ENCODE peak calls at places on chromosomes 1 and 21, in five cellular contexts. V is NT2/D1; B is naive thymus-derived CD4-positive, alpha-beta T cell; H is lower lobe of right lung; F is endothelial cell of umbilical vein. X is an unnamed sample.

GRCh38 chr1:52994658-52995057 is 67.4 kb upstream of the PODN start:
- DNase-seq in V (no peak), H (no peak), F (no peak), B (no peak), X (no peak)

GRCh38 chr21:37219766-37220432 is 47.2 kb downstream of the VPS26C start:
- DNase-seq in V (no peak), F (no peak), B (peak; percentile 35), H (no peak), X (no peak)

GRCh38 chr1:2240251-2241156 is 12.4 kb downstream of the SKI start:
- DNase-seq in H (peak; percentile 96), F (no peak), V (no peak), B (no peak), X (peak; percentile 50)

GRCh38 chr1:14880456-14881316 is 272.9 kb upstream of the TMEM51 start:
- DNase-seq in F (no peak), H (no peak), B (no peak), V (no peak), X (no peak)

GRCh38 chr1:38489844-38490270 is 369.7 kb downstream of the RRAGC start:
- DNase-seq in F (peak; percentile 4), V (peak; percentile 97), H (no peak), B (no peak), X (peak; percentile 64)

GRCh38 chr1:110637475-110637874 is 31.3 kb upstream of the KCNA2 start:
- DNase-seq in B (no peak), F (no peak), V (no peak), H (no peak), X (no peak)

GRCh38 chr1:9371391-9371935 is 78.8 kb downstream of the SPSB1 start:
- DNase-seq in V (no peak), H (no peak), F (peak; percentile 95), B (no peak), X (no peak)

GRCh38 chr1:2327841-2328240 is 63.5 kb downstream of the MORN1 start:
- DNase-seq in V (no peak), H (no peak), B (no peak), F (no peak), X (no peak)

GRCh38 chr1:10724511-10724910 is 71.9 kb downstream of the CASZ1 start:
- DNase-seq in H (no peak), V (no peak), B (no peak), F (no peak), X (no peak)

GRCh38 chr1:30522031-30523004 is 201.1 kb downstream of the MATN1 start:
- DNase-seq in B (no peak), F (no peak), V (no peak), H (peak; percentile 55), X (peak; percentile 19)

GRCh38 chr1:6260961-6261614 is at the start of gene GPR153:
- DNase-seq in V (no peak), F (peak; percentile 15), B (no peak), H (no peak), X (peak; percentile 48)

GRCh38 chr1:201850053-201850397 is 21.1 kb downstream of the IPO9 start:
- DNase-seq in V (peak; percentile 9), F (peak; percentile 92), H (no peak), B (no peak), X (peak; percentile 26)

GRCh38 chr1:193183019-193183643 is 3.3 kb downstream of the B3GALT2 start:
- DNase-seq in H (no peak), B (peak; percentile 21), V (peak; percentile 47), F (peak; percentile 73), X (peak; percentile 68)

GRCh38 chr1:167798951-167799350 is 77.2 kb downstream of the MPZL1 start:
- DNase-seq in B (no peak), V (no peak), F (no peak), H (no peak), X (no peak)

GRCh38 chr21:40689816-40690215 is 157.1 kb downstream of the DSCAM start:
- DNase-seq in F (no peak), B (no peak), V (no peak), H (no peak), X (no peak)

GRCh38 chr1:154329551-154330131 is 4.3 kb downstream of the ATP8B2 start:
- DNase-seq in H (no peak), V (no peak), F (no peak), B (peak; percentile 38), X (peak; percentile 53)

GRCh38 chr1:95222629-95223028 is 11.4 kb upstream of the RWDD3 start:
- DNase-seq in V (no peak), F (no peak), B (no peak), H (no peak), X (no peak)

GRCh38 chr1:14352897-14353296 is 245.6 kb upstream of the KAZN start:
- DNase-seq in B (no peak), V (no peak), H (no peak), F (no peak), X (no peak)

GRCh38 chr1:184482113-184482512 is 95.3 kb downstream of the C1orf21 start:
- DNase-seq in B (no peak), V (no peak), H (no peak), F (no peak), X (no peak)

GRCh38 chr1:154434346-154435075 is 29.4 kb downstream of the IL6R start:
- DNase-seq in H (no peak), F (no peak), V (no peak), B (no peak), X (peak; percentile 36)

GRCh38 chr21:46096596-46096981 is 1.3 kb upstream of the COL6A2 start:
- DNase-seq in B (no peak), V (no peak), H (no peak), F (no peak), X (no peak)

GRCh38 chr1:116808476-116809180 is 54.4 kb downstream of the CD2 start:
- DNase-seq in B (no peak), V (no peak), H (no peak), F (no peak), X (no peak)

GRCh38 chr21:16588433-16588860 is 858.7 kb downstream of the USP25 start:
- DNase-seq in B (no peak), V (peak; percentile 28), H (peak; percentile 48), F (no peak), X (peak; percentile 50)

GRCh38 chr1:108843390-108844188 is 13.3 kb downstream of the AKNAD1 start:
- DNase-seq in V (no peak), H (no peak), F (no peak), B (no peak), X (peak; percentile 31)

GRCh38 chr1:228494970-228495853 is 8.0 kb downstream of the RNF187 start:
- DNase-seq in H (no peak), B (no peak), V (no peak), F (no peak), X (no peak)

GRCh38 chr21:44919111-44919912 is 1.4 kb downstream of the ITGB2 start:
- DNase-seq in V (no peak), F (no peak), H (peak; percentile 68), B (no peak), X (no peak)

GRCh38 chr1:86434031-86434430 is 10.1 kb downstream of the CLCA2 start:
- DNase-seq in H (no peak), V (no peak), F (no peak), B (no peak), X (no peak)
- H3K27me3 ChIP-seq in H (no peaks in the 10 kb centered on the region), V (no peaks in the 10 kb centered on the region), F (peaks cover 13% of the 10 kb centered on the region), B (no peaks in the 10 kb centered on the region), X (no peaks in the 10 kb centered on the region)

GRCh38 chr1:54998677-54999076 is at the start of gene BSND:
- DNase-seq in F (no peak), H (no peak), V (no peak), B (no peak), X (no peak)

GRCh38 chr1:55000110-55000815 is 1.5 kb downstream of the BSND start:
- DNase-seq in F (no peak), B (no peak), V (no peak), H (no peak), X (no peak)

GRCh38 chr1:55002686-55003085 is 4.0 kb downstream of the BSND start:
- DNase-seq in H (no peak), V (no peak), F (no peak), B (no peak), X (no peak)

GRCh38 chr1:54998100-54998499 is 633 bp upstream of the BSND start:
- DNase-seq in V (no peak), F (no peak), H (no peak), B (no peak), X (no peak)

DNA sequence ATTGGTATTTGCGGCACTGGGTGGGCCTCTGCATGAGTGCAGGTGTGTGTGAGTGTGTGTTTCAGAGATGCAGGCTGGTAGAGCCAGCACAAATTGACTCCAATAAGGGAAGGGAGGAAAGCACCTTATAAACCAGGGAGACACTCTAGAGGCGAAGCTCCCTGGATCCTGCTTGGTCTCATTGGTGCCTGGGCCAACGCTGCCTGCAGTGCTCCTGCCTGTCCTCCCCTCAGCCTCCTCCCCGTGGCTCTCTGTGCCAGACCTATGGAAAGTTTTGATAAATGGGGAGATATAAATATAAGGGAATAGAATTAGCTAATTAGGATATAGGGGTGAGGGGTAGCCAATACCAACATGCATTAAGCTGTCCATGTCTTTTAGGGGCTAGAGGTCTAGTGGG is 2.6 kb downstream of the BSND start:
- DNase-seq in F (no peak), B (no peak), V (no peak), H (no peak), X (no peak)
- H3K27me3 ChIP-seq in F (peaks cover 10% of the 10 kb centered on the region), B (no peaks in the 10 kb centered on the region), V (peaks cover 8% of the 10 kb centered on the region), H (peaks cover 29% of the 10 kb centered on the region), X (peaks cover 14% of the 10 kb centered on the region)

DNA sequence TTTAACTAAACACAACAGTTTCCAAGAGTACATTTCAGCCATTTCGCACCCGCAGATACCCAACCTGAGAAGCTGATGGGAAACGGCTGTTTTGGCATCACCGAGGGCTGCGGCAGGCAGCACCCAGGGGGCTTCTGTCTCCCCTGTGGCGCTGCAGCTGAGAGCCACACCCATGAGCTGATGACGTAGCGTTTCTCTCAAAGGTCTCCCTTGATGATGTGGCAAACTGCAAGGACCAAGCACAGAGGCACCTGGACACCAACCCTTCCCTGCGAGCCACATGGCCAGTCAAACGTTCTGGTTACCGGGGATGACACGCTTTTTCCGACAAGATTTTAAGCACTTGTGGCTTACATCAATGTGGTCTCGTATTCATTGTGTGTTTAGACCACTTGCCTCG is 150.8 kb upstream of the ERG start:
- DNase-seq in B (no peak), H (no peak), V (no peak), F (no peak), X (no peak)
- H3K27me3 ChIP-seq in B (no peaks in the 10 kb centered on the region), H (no peaks in the 10 kb centered on the region), V (peaks cover 2% of the 10 kb centered on the region), F (peaks cover 40% of the 10 kb centered on the region), X (peaks cover 56% of the 10 kb centered on the region)

GRCh38 chr1:4170548-4170947 is 270.5 kb upstream of the C1orf174 start:
- DNase-seq in V (no peak), F (no peak), B (no peak), H (no peak), X (no peak)

GRCh38 chr1:4170953-4171352 is 270.9 kb upstream of the C1orf174 start:
- DNase-seq in H (no peak), F (no peak), B (no peak), V (no peak), X (no peak)

GRCh38 chr1:4171480-4172450 is 271.7 kb upstream of the C1orf174 start:
- DNase-seq in B (no peak), V (no peak), H (no peak), F (no peak), X (no peak)

GRCh38 chr1:4172659-4173599 is 272.9 kb upstream of the C1orf174 start:
- DNase-seq in F (no peak), B (no peak), H (no peak), V (no peak), X (peak; percentile 11)

DNA sequence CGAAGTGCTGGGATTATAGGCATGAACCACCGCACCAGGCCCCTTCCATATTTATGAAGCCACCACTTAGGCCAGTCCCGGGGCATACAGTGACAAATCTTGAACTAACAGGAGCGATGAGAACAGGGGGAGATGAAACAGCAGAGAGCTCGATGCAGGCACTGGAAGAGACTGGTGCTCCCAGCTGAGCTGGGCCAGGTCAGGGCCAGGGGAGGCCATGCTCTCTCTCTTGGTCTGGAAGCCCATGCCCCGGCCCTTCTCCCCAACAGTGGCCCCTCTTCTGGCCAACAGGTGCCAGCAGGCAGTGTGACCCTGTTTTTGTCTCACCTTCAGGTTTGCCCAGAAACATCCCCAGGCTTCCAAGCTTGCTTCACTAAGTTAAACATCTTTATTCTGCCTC is 269.9 kb upstream of the C1orf174 start:
- DNase-seq in V (no peak), F (no peak), H (no peak), B (no peak), X (no peak)
- H3K27me3 ChIP-seq in V (no peaks in the 10 kb centered on the region), F (no peaks in the 10 kb centered on the region), H (peaks cover 38% of the 10 kb centered on the region), B (no peaks in the 10 kb centered on the region), X (peaks cover 47% of the 10 kb centered on the region)